ENCODE peak calls at places on chromosomes 6 and 20, in six cellular contexts. U is activated CD8-positive, alpha-beta T cell treated with anti-CD3 and anti-CD28 coated beads for 36 hours; V is fibroblast of lung; Z is GM20000; Q is neural progenitor cell; I is colonic mucosa. M is an unnamed sample.

GRCh38 chr20:2557873-2558580 is 21.7 kb downstream of the TMC2 start:
- DNase-seq in U (no peak), Z (no peak), Q (no peak), V (no peak), I (no peak), M (no peak)

GRCh38 chr6:73879466-73879865 is 183.5 kb downstream of the CD109 start:
- DNase-seq in Z (no peak), I (no peak), V (no peak), Q (no peak), U (no peak), M (no peak)

GRCh38 chr6:15061176-15061575 is 184.7 kb upstream of the JARID2 start:
- DNase-seq in I (no peak), Q (peak), U (no peak), V (no peak), Z (no peak), M (no peak)

GRCh38 chr20:49346682-49347081 is 68.8 kb upstream of the ZNFX1 start:
- DNase-seq in Z (no peak), Q (no peak), V (no peak), U (no peak), I (no peak), M (no peak)

GRCh38 chr20:32112862-32113261 is 3.3 kb downstream of the TM9SF4 start:
- DNase-seq in V (no peak), I (peak), Q (no peak), U (peak), Z (no peak), M (no peak)

GRCh38 chr20:7406671-7407070 is 533.6 kb downstream of the HAO1 start:
- DNase-seq in Z (no peak), U (no peak), Q (no peak), I (no peak), V (no peak), M (no peak)

GRCh38 chr20:58078741-58079522 is 149.5 kb downstream of the ANKRD60 start:
- DNase-seq in U (no peak), I (peak), Q (no peak), V (peak), Z (no peak), M (no peak)

GRCh38 chr20:1636621-1637020 is 16.8 kb upstream of the SIRPB1 start:
- DNase-seq in U (no peak), Q (no peak), I (no peak), Z (no peak), V (no peak), M (no peak)

GRCh38 chr6:11772109-11772830 is 6.3 kb downstream of the ADTRP start:
- DNase-seq in I (no peak), V (peak), Z (no peak), U (no peak), Q (no peak), M (no peak)

GRCh38 chr6:105321207-105321606 is 81.7 kb downstream of the PREP start:
- DNase-seq in U (no peak), V (no peak), Q (no peak), Z (no peak), I (no peak), M (no peak)

GRCh38 chr20:45432294-45432693 is 16.4 kb downstream of the PIGT start:
- DNase-seq in I (no peak), Z (peak), U (peak), Q (no peak), V (no peak), M (peak)

GRCh38 chr20:23125159-23125558 is 39.0 kb upstream of the CD93 start:
- DNase-seq in Z (no peak), U (no peak), V (no peak), Q (no peak), I (no peak), M (no peak)

GRCh38 chr6:134840086-134840485 is 109.8 kb downstream of the ALDH8A1 start:
- DNase-seq in V (no peak), Z (no peak), U (no peak), I (no peak), Q (no peak), M (no peak)

GRCh38 chr6:148464319-148465010 is 121.8 kb downstream of the SASH1 start:
- DNase-seq in I (peak), U (peak), Z (peak), V (peak), Q (peak), M (no peak)

GRCh38 chr6:111154981-111155380 is 67.7 kb downstream of the SLC16A10 start:
- DNase-seq in I (no peak), U (peak), V (no peak), Q (no peak), Z (no peak), M (no peak)

GRCh38 chr6:150697515-150697914 is 97.8 kb downstream of the PLEKHG1 start:
- DNase-seq in V (no peak), Q (peak), Z (no peak), U (no peak), I (no peak), M (no peak)

GRCh38 chr6:89360415-89360999 is 8.0 kb upstream of the UBE2J1 start:
- DNase-seq in U (no peak), V (peak), Z (peak), I (no peak), Q (no peak), M (no peak)

GRCh38 chr6:100202417-100203194 is 208.6 kb upstream of the MCHR2 start:
- DNase-seq in V (peak), Q (no peak), I (no peak), Z (no peak), U (no peak), M (no peak)

GRCh38 chr6:34460796-34461507 is 4.9 kb upstream of the PACSIN1 start:
- DNase-seq in I (no peak), V (no peak), U (no peak), Z (no peak), Q (no peak), M (no peak)

GRCh38 chr6:30877419-30878262 is 6.7 kb upstream of the DDR1 start:
- DNase-seq in U (peak), Z (peak), Q (peak), V (peak), I (peak), M (peak)

GRCh38 chr6:1485678-1486077 is 96.3 kb downstream of the FOXF2 start:
- DNase-seq in U (no peak), V (peak), I (no peak), Q (no peak), Z (no peak), M (no peak)

GRCh38 chr6:118685823-118686449 is 34.5 kb upstream of the CEP85L start:
- DNase-seq in Z (no peak), V (no peak), I (no peak), U (no peak), Q (peak), M (no peak)

GRCh38 chr6:65123516-65123915 is 583.5 kb downstream of the EYS start:
- DNase-seq in U (no peak), Z (no peak), Q (no peak), V (peak), I (no peak), M (no peak)

GRCh38 chr6:28789553-28790083 is 134.2 kb downstream of the TRIM27 start:
- DNase-seq in Z (peak), I (peak), U (peak), Q (peak), V (peak), M (no peak)

GRCh38 chr6:50113114-50113857 is 63.6 kb upstream of the DEFB112 start:
- DNase-seq in Z (no peak), V (peak), Q (peak), I (no peak), U (no peak), M (no peak)

GRCh38 chr20:6966721-6967120 is 199.2 kb downstream of the BMP2 start:
- DNase-seq in Q (no peak), I (no peak), V (peak), Z (no peak), U (no peak), M (no peak)

GRCh38 chr6:47363736-47364135 is 54.0 kb upstream of the TNFRSF21 start:
- DNase-seq in I (no peak), Q (no peak), Z (no peak), U (no peak), V (no peak), M (no peak)

GRCh38 chr6:1385129-1386042 is 4.0 kb upstream of the FOXF2 start:
- DNase-seq in U (no peak), Q (peak), I (no peak), Z (no peak), V (peak), M (no peak)

GRCh38 chr6:41690541-41691330 is 44.7 kb downstream of the TFEB start:
- DNase-seq in Q (no peak), Z (no peak), V (no peak), I (no peak), U (no peak), M (no peak)

GRCh38 chr6:108541843-108542795 is 18.6 kb upstream of the FOXO3 start:
- DNase-seq in V (peak), Z (peak), Q (peak), I (peak), U (peak), M (peak)

GRCh38 chr6:26195924-26196845 is 109.0 kb downstream of the HFE start:
- DNase-seq in U (peak), Z (no peak), V (peak), Q (peak), I (peak), M (peak)

GRCh38 chr20:11917663-11918062 is at the start of gene BTBD3:
- DNase-seq in Q (peak), I (peak), U (no peak), V (peak), Z (peak), M (no peak)

GRCh38 chr6:33815854-33816253 is 12.1 kb upstream of the MLN start:
- DNase-seq in Z (peak), U (peak), I (no peak), V (no peak), Q (peak), M (no peak)

GRCh38 chr6:7540595-7540994 is 876 bp upstream of the DSP start:
- DNase-seq in Z (peak), I (no peak), V (no peak), Q (peak), U (no peak), M (no peak)
- TF ChIP-seq CTCF in Z (no peak), I (no peak), V (no peak), Q (no peak), U (no peak), M (no peak)

GRCh38 chr6:117188627-117189201 is 76.6 kb upstream of the VGLL2 start:
- DNase-seq in I (no peak), U (no peak), V (no peak), Q (peak), Z (no peak), M (no peak)
- TF ChIP-seq CTCF in I (no peak), U (no peak), V (peak), Q (peak), Z (peak), M (no peak)

DNA sequence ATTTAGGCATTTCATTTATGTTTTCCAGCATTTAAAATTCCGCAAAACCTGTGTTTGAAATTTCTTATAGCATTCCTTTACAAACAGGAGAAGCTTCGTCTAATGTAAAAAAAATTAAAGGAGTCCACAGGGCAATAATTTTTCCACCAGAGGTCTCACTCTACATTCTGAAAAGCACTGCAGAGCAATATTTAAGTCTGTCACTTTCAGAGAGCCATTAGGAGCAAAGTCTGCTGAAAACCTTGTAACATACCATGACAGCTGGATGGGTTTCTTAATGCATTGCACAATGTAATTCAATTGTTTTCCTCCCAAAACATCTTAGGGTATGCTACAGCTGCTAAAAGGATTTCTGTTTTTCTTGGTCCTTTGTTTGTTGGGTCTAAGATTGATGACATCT is 18.0 kb downstream of the BAG2 start:
- DNase-seq in V (peak), U (no peak), I (no peak), Z (no peak), Q (no peak), M (no peak)
- TF ChIP-seq CTCF in V (peak), U (no peak), I (peak), Z (no peak), Q (peak), M (no peak)

GRCh38 chr20:62895539-62895938 is 30.8 kb downstream of the DIDO1 start:
- DNase-seq in I (no peak), V (no peak), Q (no peak), Z (no peak), U (no peak), M (no peak)

GRCh38 chr20:62892348-62893304 is 31.0 kb upstream of the TCFL5 start:
- DNase-seq in U (peak), V (no peak), Q (no peak), Z (no peak), I (no peak), M (no peak)

GRCh38 chr20:62894261-62894660 is 32.0 kb downstream of the DIDO1 start:
- DNase-seq in Q (no peak), I (no peak), U (no peak), Z (no peak), V (no peak), M (no peak)

GRCh38 chr20:62891111-62891510 is 29.5 kb upstream of the TCFL5 start:
- DNase-seq in Z (no peak), U (peak), V (no peak), I (no peak), Q (no peak), M (no peak)

DNA sequence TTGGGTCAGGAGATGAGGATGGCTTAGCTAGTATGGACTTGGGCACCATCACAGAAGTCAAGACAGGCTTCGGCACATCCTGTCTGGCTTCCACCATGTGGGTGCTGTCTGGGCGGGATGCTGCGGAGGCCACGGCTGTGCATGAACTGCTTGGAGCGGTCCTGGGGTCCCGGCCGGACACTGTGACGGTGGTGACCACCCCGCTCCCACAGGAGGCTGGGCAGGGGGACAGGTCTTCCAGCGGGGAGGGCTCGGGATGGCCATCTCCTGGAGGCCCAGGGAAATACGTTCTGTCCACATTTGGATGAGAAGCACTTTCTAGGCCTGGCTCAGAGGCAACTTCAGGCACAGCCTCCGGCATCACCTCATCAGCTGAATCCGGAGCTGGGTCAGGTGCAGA is 32.1 kb upstream of the TCFL5 start:
- DNase-seq in Z (no peak), Q (peak), U (no peak), I (no peak), V (no peak), M (no peak)
- TF ChIP-seq CTCF in Z (no peak), Q (peak), U (no peak), I (no peak), V (no peak), M (no peak)

GRCh38 chr6:82259389-82259788 is 11.8 kb upstream of the IBTK start:
- DNase-seq in I (no peak), Z (no peak), V (no peak), Q (no peak), U (no peak), M (no peak)
- TF ChIP-seq CTCF in I (no peak), Z (no peak), V (no peak), Q (no peak), U (no peak), M (no peak)

GRCh38 chr6:5078121-5078695 is 6.9 kb upstream of the PPP1R3G start:
- DNase-seq in U (no peak), V (peak), I (no peak), Q (no peak), Z (peak), M (no peak)
- TF ChIP-seq CTCF in U (no peak), V (no peak), I (no peak), Q (peak), Z (peak), M (no peak)